ENCODE peak calls at places on chromosomes 7 and 10, in seven cellular contexts. One of them, this sample, is unnamed.

GRCh38 chr7:31044531-31044930 is 7.6 kb upstream of the ADCYAP1R1 start:
- DNase-seq in stomach: no peak
- DNase-seq in NB4: no peak
- DNase-seq in A549: no peak
- DNase-seq in GM12891: no peak
- DNase-seq in testis: no peak
- DNase-seq in adrenal gland: no peak
- DNase-seq in this sample: no peak

GRCh38 chr10:70260259-70260658 is 23.5 kb downstream of the NPFFR1 start:
- DNase-seq in testis: no peak
- DNase-seq in NB4: no peak
- DNase-seq in GM12891: no peak
- DNase-seq in A549: no peak
- DNase-seq in stomach: no peak
- DNase-seq in adrenal gland: no peak
- DNase-seq in this sample: no peak

GRCh38 chr10:80894339-80894791 is 356.7 kb downstream of the SH2D4B start:
- DNase-seq in stomach: no peak
- DNase-seq in NB4: no peak
- DNase-seq in A549: no peak
- DNase-seq in adrenal gland: no peak
- DNase-seq in GM12891: no peak
- DNase-seq in testis: no peak
- DNase-seq in this sample: no peak

GRCh38 chr10:24873281-24873683 is 79.1 kb downstream of the PRTFDC1 start:
- DNase-seq in GM12891: no peak
- DNase-seq in adrenal gland: peak
- DNase-seq in stomach: no peak
- DNase-seq in A549: no peak
- DNase-seq in testis: peak
- DNase-seq in NB4: peak
- DNase-seq in this sample: no peak

GRCh38 chr10:123993534-123994416 is 99.6 kb downstream of the CHST15 start:
- DNase-seq in stomach: no peak
- DNase-seq in adrenal gland: no peak
- DNase-seq in GM12891: no peak
- DNase-seq in A549: no peak
- DNase-seq in NB4: no peak
- DNase-seq in testis: no peak
- DNase-seq in this sample: no peak

GRCh38 chr10:13390604-13391522 is 42.8 kb upstream of the SEPHS1 start:
- DNase-seq in adrenal gland: peak
- DNase-seq in NB4: peak
- DNase-seq in A549: no peak
- DNase-seq in stomach: no peak
- DNase-seq in testis: no peak
- DNase-seq in GM12891: no peak
- DNase-seq in this sample: no peak

GRCh38 chr10:126372359-126372758 is 15.9 kb downstream of the ADAM12 start:
- DNase-seq in adrenal gland: no peak
- DNase-seq in NB4: no peak
- DNase-seq in stomach: no peak
- DNase-seq in A549: no peak
- DNase-seq in GM12891: no peak
- DNase-seq in testis: no peak
- DNase-seq in this sample: no peak

GRCh38 chr10:21655687-21656086 is 121.7 kb downstream of the MLLT10 start:
- DNase-seq in stomach: no peak
- DNase-seq in GM12891: no peak
- DNase-seq in A549: no peak
- DNase-seq in NB4: no peak
- DNase-seq in testis: no peak
- DNase-seq in adrenal gland: no peak
- DNase-seq in this sample: no peak

GRCh38 chr7:118148930-118149329 is 35.0 kb upstream of the LSM8 start:
- DNase-seq in A549: no peak
- DNase-seq in NB4: no peak
- DNase-seq in GM12891: no peak
- DNase-seq in testis: no peak
- DNase-seq in adrenal gland: no peak
- DNase-seq in stomach: no peak
- DNase-seq in this sample: peak

GRCh38 chr7:74452748-74453320 is 872 bp upstream of the GTF2IRD1 start:
- DNase-seq in A549: peak
- DNase-seq in testis: peak
- DNase-seq in NB4: no peak
- DNase-seq in stomach: no peak
- DNase-seq in GM12891: no peak
- DNase-seq in adrenal gland: peak
- DNase-seq in this sample: no peak

GRCh38 chr10:128811943-128812342 is 655.1 kb upstream of the MGMT start:
- DNase-seq in GM12891: no peak
- DNase-seq in stomach: no peak
- DNase-seq in testis: no peak
- DNase-seq in adrenal gland: no peak
- DNase-seq in A549: no peak
- DNase-seq in NB4: no peak
- DNase-seq in this sample: no peak

GRCh38 chr7:20312562-20312961 is 18.1 kb upstream of the ITGB8 start:
- DNase-seq in adrenal gland: no peak
- DNase-seq in stomach: no peak
- DNase-seq in GM12891: no peak
- DNase-seq in testis: no peak
- DNase-seq in NB4: no peak
- DNase-seq in A549: no peak
- DNase-seq in this sample: no peak

GRCh38 chr10:98067165-98067564 is 36.7 kb upstream of the CRTAC1 start:
- DNase-seq in stomach: no peak
- DNase-seq in NB4: no peak
- DNase-seq in A549: no peak
- DNase-seq in GM12891: no peak
- DNase-seq in testis: peak
- DNase-seq in adrenal gland: no peak
- DNase-seq in this sample: no peak

GRCh38 chr7:68511281-68511680 is 1087.0 kb upstream of the AUTS2 start:
- DNase-seq in testis: no peak
- DNase-seq in A549: no peak
- DNase-seq in stomach: no peak
- DNase-seq in adrenal gland: no peak
- DNase-seq in NB4: no peak
- DNase-seq in GM12891: no peak
- DNase-seq in this sample: no peak

GRCh38 chr10:16663472-16663871 is 141.8 kb upstream of the C1QL3 start:
- DNase-seq in NB4: no peak
- DNase-seq in testis: no peak
- DNase-seq in A549: no peak
- DNase-seq in adrenal gland: no peak
- DNase-seq in stomach: no peak
- DNase-seq in GM12891: no peak
- DNase-seq in this sample: no peak

GRCh38 chr10:86363833-86364511 is 2.6 kb downstream of the GRID1 start:
- DNase-seq in testis: no peak
- DNase-seq in A549: no peak
- DNase-seq in adrenal gland: peak
- DNase-seq in GM12891: no peak
- DNase-seq in NB4: peak
- DNase-seq in stomach: no peak
- DNase-seq in this sample: no peak

GRCh38 chr10:43354879-43355380 is 16.5 kb upstream of the FXYD4 start:
- DNase-seq in A549: no peak
- DNase-seq in adrenal gland: no peak
- DNase-seq in stomach: no peak
- DNase-seq in NB4: no peak
- DNase-seq in testis: no peak
- DNase-seq in GM12891: no peak
- DNase-seq in this sample: no peak

GRCh38 chr10:28711776-28712175 is 34.5 kb downstream of the BAMBI start:
- DNase-seq in adrenal gland: no peak
- DNase-seq in testis: no peak
- DNase-seq in GM12891: no peak
- DNase-seq in stomach: no peak
- DNase-seq in NB4: no peak
- DNase-seq in A549: no peak
- DNase-seq in this sample: no peak

GRCh38 chr10:15571570-15571969 is 148.2 kb downstream of the ITGA8 start:
- DNase-seq in testis: peak
- DNase-seq in NB4: no peak
- DNase-seq in stomach: no peak
- DNase-seq in adrenal gland: peak
- DNase-seq in GM12891: no peak
- DNase-seq in A549: no peak
- DNase-seq in this sample: no peak

GRCh38 chr7:135248546-135248945 is 14.9 kb downstream of the STRA8 start:
- DNase-seq in GM12891: no peak
- DNase-seq in NB4: no peak
- DNase-seq in adrenal gland: peak
- DNase-seq in A549: no peak
- DNase-seq in stomach: no peak
- DNase-seq in testis: no peak
- DNase-seq in this sample: no peak

GRCh38 chr7:13946181-13946580 is 43.3 kb downstream of the ETV1 start:
- DNase-seq in GM12891: no peak
- DNase-seq in testis: no peak
- DNase-seq in NB4: no peak
- DNase-seq in A549: no peak
- DNase-seq in adrenal gland: no peak
- DNase-seq in stomach: no peak
- DNase-seq in this sample: no peak

GRCh38 chr7:151232272-151233110 is at the start of gene CHPF2:
- DNase-seq in testis: peak
- DNase-seq in NB4: peak
- DNase-seq in A549: peak
- DNase-seq in stomach: peak
- DNase-seq in adrenal gland: peak
- DNase-seq in GM12891: peak
- DNase-seq in this sample: peak
- TF ChIP-seq POLR2A in testis: no peak
- TF ChIP-seq POLR2A in NB4: peak
- TF ChIP-seq POLR2A in A549: peak
- TF ChIP-seq POLR2A in stomach: no peak
- TF ChIP-seq POLR2A in adrenal gland: peak
- TF ChIP-seq POLR2A in GM12891: peak
- TF ChIP-seq POLR2A in this sample: peak

DNA sequence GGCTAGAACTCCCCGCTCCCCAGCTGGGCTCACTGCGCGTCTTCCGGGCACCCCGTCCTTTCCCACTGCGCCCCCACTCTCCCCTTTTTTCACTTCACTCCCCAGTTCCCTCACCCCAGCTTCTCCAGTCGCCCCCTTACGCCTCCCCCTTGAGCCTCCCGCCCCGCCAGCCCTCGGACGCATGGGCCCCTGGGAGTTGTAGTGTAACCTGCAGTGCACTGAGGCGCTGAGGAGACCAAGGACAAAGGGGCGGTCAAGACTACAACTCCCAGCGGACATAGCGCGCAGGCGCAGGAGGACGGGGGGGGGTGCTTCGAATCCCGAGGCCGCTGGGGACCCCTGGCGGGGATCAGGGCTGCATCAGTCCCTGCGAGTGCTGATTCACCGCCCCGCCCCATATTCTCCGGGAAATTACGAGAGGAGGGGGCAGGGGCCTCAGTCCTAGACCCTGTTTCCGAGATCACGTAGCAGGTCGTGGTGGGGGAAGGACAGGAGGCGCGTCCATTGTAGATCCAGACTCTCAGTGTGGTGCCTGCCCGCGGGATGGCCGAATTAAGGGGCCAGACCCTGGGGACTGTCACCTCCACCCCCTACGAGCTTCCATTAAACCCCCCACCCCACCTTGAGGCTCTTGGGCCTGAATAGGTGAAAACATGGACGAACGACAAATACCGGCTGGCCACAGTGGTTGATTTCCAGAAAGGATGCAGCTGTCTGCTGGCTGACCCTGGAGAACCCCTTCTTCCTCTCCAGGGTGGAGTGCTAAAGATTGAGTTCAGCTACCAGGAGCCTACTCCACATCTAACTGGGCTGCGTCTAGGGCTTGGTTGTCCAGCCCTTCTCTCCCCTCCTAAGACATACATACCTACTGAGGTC is 558 bp upstream of the YWHAG start:
- DNase-seq in NB4: peak
- DNase-seq in testis: peak
- DNase-seq in stomach: peak
- DNase-seq in adrenal gland: peak
- DNase-seq in GM12891: peak
- DNase-seq in A549: peak
- DNase-seq in this sample: peak
- TF ChIP-seq POLR2A in NB4: peak
- TF ChIP-seq POLR2A in testis: no peak
- TF ChIP-seq POLR2A in stomach: no peak
- TF ChIP-seq POLR2A in adrenal gland: peak
- TF ChIP-seq POLR2A in GM12891: no peak
- TF ChIP-seq POLR2A in A549: peak
- TF ChIP-seq POLR2A in this sample: no peak

GRCh38 chr7:100826546-100827329 is 585 bp downstream of the EPHB4 start:
- DNase-seq in NB4: no peak
- DNase-seq in A549: no peak
- DNase-seq in adrenal gland: peak
- DNase-seq in testis: no peak
- DNase-seq in stomach: no peak
- DNase-seq in GM12891: peak
- DNase-seq in this sample: peak

GRCh38 chr7:100824499-100825214 is 2.7 kb downstream of the EPHB4 start:
- DNase-seq in GM12891: no peak
- DNase-seq in A549: no peak
- DNase-seq in testis: no peak
- DNase-seq in stomach: no peak
- DNase-seq in NB4: peak
- DNase-seq in adrenal gland: no peak
- DNase-seq in this sample: no peak

GRCh38 chr7:100823534-100823933 is 3.8 kb downstream of the EPHB4 start:
- DNase-seq in NB4: no peak
- DNase-seq in A549: no peak
- DNase-seq in stomach: no peak
- DNase-seq in testis: no peak
- DNase-seq in GM12891: no peak
- DNase-seq in adrenal gland: no peak
- DNase-seq in this sample: no peak

GRCh38 chr7:100825760-100826545 is 1.4 kb downstream of the EPHB4 start:
- DNase-seq in A549: no peak
- DNase-seq in adrenal gland: no peak
- DNase-seq in stomach: no peak
- DNase-seq in NB4: peak
- DNase-seq in GM12891: no peak
- DNase-seq in testis: no peak
- DNase-seq in this sample: peak

GRCh38 chr7:100825215-100825671 is 2.1 kb downstream of the EPHB4 start:
- DNase-seq in stomach: no peak
- DNase-seq in testis: no peak
- DNase-seq in NB4: no peak
- DNase-seq in GM12891: no peak
- DNase-seq in adrenal gland: no peak
- DNase-seq in A549: no peak
- DNase-seq in this sample: no peak
- TF ChIP-seq POLR2A in stomach: no peak
- TF ChIP-seq POLR2A in testis: no peak
- TF ChIP-seq POLR2A in NB4: no peak
- TF ChIP-seq POLR2A in GM12891: no peak
- TF ChIP-seq POLR2A in adrenal gland: no peak
- TF ChIP-seq POLR2A in A549: no peak
- TF ChIP-seq POLR2A in this sample: no peak

GRCh38 chr10:73910764-73911552 is at the start of gene PLAU:
- DNase-seq in testis: peak
- DNase-seq in A549: no peak
- DNase-seq in GM12891: peak
- DNase-seq in stomach: peak
- DNase-seq in adrenal gland: no peak
- DNase-seq in NB4: peak
- DNase-seq in this sample: no peak
- TF ChIP-seq POLR2A in testis: no peak
- TF ChIP-seq POLR2A in A549: peak
- TF ChIP-seq POLR2A in GM12891: no peak
- TF ChIP-seq POLR2A in stomach: no peak
- TF ChIP-seq POLR2A in adrenal gland: no peak
- TF ChIP-seq POLR2A in NB4: peak
- TF ChIP-seq POLR2A in this sample: no peak

This sample was measured in erythroblast.